ENCODE peak calls at places on chromosome 11, in eight cellular contexts. E is HepG2, H is heart left ventricle, Q is IMR-90, D is A549, F is esophagus muscularis mucosa, V is endothelial cell of umbilical vein, I is uterus. W is an unnamed sample.
A peak's percentile ranks its signal among the peaks of the same experiment; 100 is the strongest.

GRCh38 chr11:60634151-60634550 is 65.3 kb upstream of the MS4A8 start:
- DNase-seq in E (no peak), H (no peak), Q (no peak), D (no peak), F (no peak), V (peak; percentile 22), I (no peak), W (no peak)

GRCh38 chr11:3231851-3232744 is at the start of gene MRGPRE:
- DNase-seq in E (no peak), H (peak; percentile 36), Q (no peak), D (no peak), F (no peak), V (no peak), I (peak; percentile 54), W (peak; percentile 65)

GRCh38 chr11:116693206-116694016 is 79.4 kb downstream of the BUD13 start:
- DNase-seq in E (no peak), H (no peak), Q (no peak), D (no peak), F (peak; percentile 82), V (no peak), I (peak; percentile 8), W (peak; percentile 60)

GRCh38 chr11:45554230-45554967 is 111.0 kb downstream of the CHST1 start:
- DNase-seq in E (no peak), H (no peak), Q (no peak), D (no peak), F (no peak), V (no peak), I (peak; percentile 17), W (no peak)

GRCh38 chr11:30585892-30586250 is 282 bp downstream of the MPPED2 start:
- DNase-seq in E (no peak), H (peak; percentile 44), Q (no peak), D (no peak), F (no peak), V (no peak), I (peak; percentile 47), W (no peak)

GRCh38 chr11:46682773-46683752 is 17.4 kb downstream of the ARHGAP1 start:
- DNase-seq in E (no peak), H (no peak), Q (no peak), D (no peak), F (no peak), V (no peak), I (no peak), W (no peak)

GRCh38 chr11:8681837-8682218 is 637 bp downstream of the TRIM66 start:
- DNase-seq in E (no peak), H (no peak), Q (no peak), D (no peak), F (no peak), V (no peak), I (no peak), W (peak; percentile 64)

GRCh38 chr11:84721561-84721961 is 905.6 kb downstream of the DLG2 start:
- DNase-seq in E (no peak), H (no peak), Q (no peak), D (no peak), F (no peak), V (no peak), I (no peak), W (no peak)

GRCh38 chr11:102471474-102471873 is 18.9 kb upstream of the TMEM123 start:
- DNase-seq in E (no peak), H (no peak), Q (no peak), D (no peak), F (peak; percentile 3), V (no peak), I (no peak), W (no peak)

GRCh38 chr11:78372114-78372768 is 45.4 kb downstream of the GAB2 start:
- DNase-seq in E (no peak), H (no peak), Q (no peak), D (no peak), F (no peak), V (no peak), I (no peak), W (no peak)

GRCh38 chr11:89381094-89381493 is 110.1 kb downstream of the NOX4 start:
- DNase-seq in E (no peak), H (no peak), Q (peak; percentile 98), D (no peak), F (no peak), V (peak; percentile 97), I (no peak), W (peak; percentile 57)

GRCh38 chr11:22216940-22217339 is 24.1 kb downstream of the ANO5 start:
- DNase-seq in E (no peak), H (no peak), Q (no peak), D (no peak), F (no peak), V (no peak), I (no peak), W (no peak)

GRCh38 chr11:65425971-65426838 is 3.6 kb downstream of the NEAT1 start:
- DNase-seq in E (no peak), H (peak; percentile 12), Q (peak; percentile 89), D (no peak), F (no peak), V (peak; percentile 70), I (no peak), W (peak; percentile 36)

GRCh38 chr11:65429069-65429681 is 6.6 kb downstream of the NEAT1 start:
- DNase-seq in E (no peak), H (peak; percentile 28), Q (peak; percentile 76), D (no peak), F (no peak), V (peak; percentile 70), I (peak; percentile 21), W (peak; percentile 71)

GRCh38 chr11:65426839-65427690 is 4.5 kb downstream of the NEAT1 start:
- DNase-seq in E (no peak), H (peak; percentile 32), Q (peak; percentile 77), D (no peak), F (no peak), V (peak; percentile 54), I (no peak), W (peak; percentile 81)

GRCh38 chr11:65428578-65429068 is 6.0 kb downstream of the NEAT1 start:
- DNase-seq in E (no peak), H (peak; percentile 33), Q (no peak), D (no peak), F (no peak), V (no peak), I (peak; percentile 27), W (peak; percentile 79)

DNA sequence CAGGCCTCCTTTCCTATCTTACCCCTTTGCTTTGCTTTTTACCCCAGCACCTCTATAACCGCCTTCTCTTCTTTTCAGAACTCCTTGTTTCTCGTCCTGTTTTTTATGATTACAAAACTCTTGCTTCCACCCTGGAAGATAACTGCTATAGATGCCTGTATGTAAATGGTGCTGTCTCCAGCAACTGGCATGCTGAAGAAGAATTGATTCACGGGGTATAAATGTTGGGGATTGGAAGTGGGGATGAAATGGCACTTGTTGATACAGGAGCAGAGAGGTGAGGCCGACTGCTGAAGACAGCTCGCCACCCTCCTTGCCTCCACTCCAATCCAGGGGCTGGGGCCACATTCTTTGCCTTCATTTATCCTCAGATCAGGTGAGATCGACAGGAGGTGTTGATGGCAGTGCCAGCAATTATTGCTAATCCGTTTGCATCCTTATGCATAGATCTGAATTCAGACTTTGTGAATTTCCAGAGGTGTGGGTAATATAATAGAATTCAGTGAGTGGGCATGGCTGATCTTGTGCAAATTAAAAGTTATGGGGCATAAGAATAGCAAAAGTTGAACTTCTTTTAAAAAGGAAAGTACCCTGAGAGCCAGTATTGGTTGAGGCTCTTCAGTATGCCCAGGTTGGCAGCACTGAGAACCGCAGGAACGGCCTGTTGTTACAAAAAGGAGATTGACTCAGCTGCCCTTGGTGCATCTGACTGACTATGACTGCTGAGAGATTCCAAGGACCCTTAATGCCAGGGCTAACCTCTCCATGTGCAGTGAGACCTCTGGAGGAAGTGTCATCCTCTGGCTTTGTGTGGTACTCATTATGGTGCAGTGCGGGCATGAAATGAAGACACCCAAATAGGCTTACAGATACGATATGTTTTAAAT is 5.3 kb downstream of the NEAT1 start:
- DNase-seq in E (no peak), H (peak; percentile 31), Q (peak; percentile 78), D (no peak), F (no peak), V (peak; percentile 70), I (peak; percentile 30), W (peak; percentile 78)
- TF ChIP-seq POLR2A in E (no peak), H (peak; percentile 0), Q (peak; percentile 87), D (peak; percentile 57), F (no peak), V (no peak), I (no peak), W (peak; percentile 24)

DNA sequence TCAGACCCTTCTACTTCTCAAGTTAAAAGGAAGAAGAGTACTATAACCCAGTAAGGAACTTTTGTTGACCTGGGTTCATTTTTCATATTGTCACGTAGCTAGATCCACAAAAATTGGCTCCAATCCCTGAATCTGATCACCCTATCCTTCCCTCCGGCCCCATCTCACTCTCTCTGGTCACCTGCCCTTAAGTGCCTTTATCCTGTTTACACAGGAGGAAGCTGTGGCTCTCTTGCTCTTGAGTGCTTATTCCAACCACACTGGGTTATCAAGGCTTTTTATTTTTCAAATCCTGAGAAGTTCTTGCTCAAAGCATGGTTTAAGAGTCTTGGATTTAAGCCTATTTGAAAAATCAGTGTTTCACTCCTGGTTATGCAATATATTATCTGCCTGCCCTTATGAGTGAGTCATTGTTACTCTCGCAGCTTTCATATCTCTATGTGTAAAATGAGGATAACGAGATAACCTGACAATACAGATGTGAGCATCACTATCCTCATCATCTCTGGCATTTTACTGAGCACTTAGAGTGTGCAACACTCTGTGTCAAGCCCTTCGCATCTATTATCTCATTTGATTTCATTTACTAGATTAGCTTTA is 293.9 kb downstream of the GUCY1A2 start:
- DNase-seq in E (no peak), H (no peak), Q (peak; percentile 6), D (no peak), F (no peak), V (no peak), I (no peak), W (no peak)
- H3K27ac ChIP-seq in E (no peak overlapping the region), H (no peak overlapping the region), Q (no peak overlapping the region), D (no peak overlapping the region), F (no peak overlapping the region), V (no peak overlapping the region), I (peak overlapping the region; percentile 64), W (no peak overlapping the region)

GRCh38 chr11:108122166-108122628 is 830 bp downstream of the ACAT1 start:
- DNase-seq in E (no peak), H (no peak), Q (no peak), D (no peak), F (no peak), V (no peak), I (no peak), W (no peak)
- TF ChIP-seq POLR2A in E (no peak), H (no peak), Q (no peak), D (no peak), F (no peak), V (no peak), I (no peak), W (no peak)

GRCh38 chr11:107590460-107591097 is 368 bp upstream of the ELMOD1 start:
- DNase-seq in E (no peak), H (no peak), Q (no peak), D (peak; percentile 17), F (no peak), V (no peak), I (no peak), W (no peak)

GRCh38 chr11:107592256-107592655 is 1.3 kb downstream of the ELMOD1 start:
- DNase-seq in E (no peak), H (no peak), Q (no peak), D (no peak), F (no peak), V (peak; percentile 39), I (no peak), W (no peak)

GRCh38 chr11:107592813-107593212 is 1.9 kb downstream of the ELMOD1 start:
- DNase-seq in E (no peak), H (no peak), Q (no peak), D (no peak), F (no peak), V (no peak), I (no peak), W (no peak)

GRCh38 chr11:107591098-107591445 is at the start of gene ELMOD1:
- DNase-seq in E (peak; percentile 7), H (peak; percentile 57), Q (peak; percentile 23), D (peak; percentile 50), F (no peak), V (peak; percentile 46), I (peak; percentile 39), W (no peak)

GRCh38 chr11:107591446-107592236 is 694 bp downstream of the ELMOD1 start:
- DNase-seq in E (no peak), H (peak; percentile 21), Q (no peak), D (peak; percentile 10), F (no peak), V (peak; percentile 47), I (no peak), W (no peak)
- H3K27ac ChIP-seq in E (no peak overlapping the region), H (no peak overlapping the region), Q (no peak overlapping the region), D (peak overlapping the region; percentile 77), F (peak overlapping the region; percentile 10), V (no peak overlapping the region), I (no peak overlapping the region), W (no peak overlapping the region)

W was measured in suprapubic skin.